ENCODE peak calls at places on chromosome 4, in four cellular contexts. One of them, this sample, is unnamed. For H3K9me3, the result is how much of the 10 kb centered on the place peaks cover.

GRCh38 chr4:95606739-95607138 is 58.0 kb upstream of the UNC5C start:
- DNase-seq in naive thymus-derived CD4-positive, alpha-beta T cell: no peak
- DNase-seq in psoas muscle: no peak
- DNase-seq in PC-3: no peak
- DNase-seq in this sample: no peak

GRCh38 chr4:183443609-183444148 is 757 bp upstream of the CDKN2AIP start:
- DNase-seq in PC-3: peak
- DNase-seq in naive thymus-derived CD4-positive, alpha-beta T cell: no peak
- DNase-seq in psoas muscle: no peak
- DNase-seq in this sample: no peak

GRCh38 chr4:100016191-100016590 is 66.1 kb upstream of the H2AZ1 start:
- DNase-seq in PC-3: peak
- DNase-seq in naive thymus-derived CD4-positive, alpha-beta T cell: no peak
- DNase-seq in psoas muscle: no peak
- DNase-seq in this sample: no peak

GRCh38 chr4:102642571-102643298 is 118.0 kb downstream of the MANBA start:
- DNase-seq in psoas muscle: no peak
- DNase-seq in PC-3: no peak
- DNase-seq in naive thymus-derived CD4-positive, alpha-beta T cell: no peak
- DNase-seq in this sample: no peak

GRCh38 chr4:133145241-133145640 is 3.9 kb upstream of the PCDH10 start:
- DNase-seq in psoas muscle: no peak
- DNase-seq in PC-3: no peak
- DNase-seq in naive thymus-derived CD4-positive, alpha-beta T cell: no peak
- DNase-seq in this sample: no peak

GRCh38 chr4:92215471-92215870 is 88.3 kb upstream of the GRID2 start:
- DNase-seq in naive thymus-derived CD4-positive, alpha-beta T cell: no peak
- DNase-seq in PC-3: no peak
- DNase-seq in psoas muscle: no peak
- DNase-seq in this sample: no peak

GRCh38 chr4:37726666-37727065 is 40.5 kb upstream of the RELL1 start:
- DNase-seq in psoas muscle: no peak
- DNase-seq in PC-3: no peak
- DNase-seq in naive thymus-derived CD4-positive, alpha-beta T cell: no peak
- DNase-seq in this sample: no peak

GRCh38 chr4:127997534-127998388 is 32.6 kb downstream of the ABHD18 start:
- DNase-seq in psoas muscle: no peak
- DNase-seq in naive thymus-derived CD4-positive, alpha-beta T cell: no peak
- DNase-seq in PC-3: peak
- DNase-seq in this sample: no peak

GRCh38 chr4:128859887-128860774 is 50.6 kb downstream of the JADE1 start:
- DNase-seq in psoas muscle: no peak
- DNase-seq in PC-3: no peak
- DNase-seq in naive thymus-derived CD4-positive, alpha-beta T cell: no peak
- DNase-seq in this sample: no peak

GRCh38 chr4:3409571-3410091 is 32.1 kb upstream of the HGFAC start:
- DNase-seq in PC-3: no peak
- DNase-seq in naive thymus-derived CD4-positive, alpha-beta T cell: no peak
- DNase-seq in psoas muscle: no peak
- DNase-seq in this sample: no peak

GRCh38 chr4:112832493-112832892 is 195.6 kb downstream of the LARP7 start:
- DNase-seq in naive thymus-derived CD4-positive, alpha-beta T cell: no peak
- DNase-seq in psoas muscle: no peak
- DNase-seq in PC-3: no peak
- DNase-seq in this sample: no peak
- H3K9me3 ChIP-seq in naive thymus-derived CD4-positive, alpha-beta T cell: under half
- H3K9me3 ChIP-seq in psoas muscle: under half
- H3K9me3 ChIP-seq in PC-3: under half
- H3K9me3 ChIP-seq in this sample: under half

GRCh38 chr4:105022811-105023667 is 123.6 kb upstream of the TET2 start:
- DNase-seq in PC-3: peak
- DNase-seq in naive thymus-derived CD4-positive, alpha-beta T cell: no peak
- DNase-seq in psoas muscle: no peak
- DNase-seq in this sample: no peak
- H3K9me3 ChIP-seq in PC-3: under half
- H3K9me3 ChIP-seq in naive thymus-derived CD4-positive, alpha-beta T cell: under half
- H3K9me3 ChIP-seq in psoas muscle: under half
- H3K9me3 ChIP-seq in this sample: under half

GRCh38 chr4:71830-72229 is 18.7 kb downstream of the ZNF595 start:
- DNase-seq in naive thymus-derived CD4-positive, alpha-beta T cell: no peak
- DNase-seq in psoas muscle: no peak
- DNase-seq in PC-3: peak
- DNase-seq in this sample: no peak
- H3K9me3 ChIP-seq in naive thymus-derived CD4-positive, alpha-beta T cell: half or more
- H3K9me3 ChIP-seq in psoas muscle: half or more
- H3K9me3 ChIP-seq in PC-3: under half
- H3K9me3 ChIP-seq in this sample: under half

GRCh38 chr4:185683896-185684295 is 128.1 kb downstream of the SORBS2 start:
- DNase-seq in psoas muscle: no peak
- DNase-seq in PC-3: no peak
- DNase-seq in naive thymus-derived CD4-positive, alpha-beta T cell: no peak
- DNase-seq in this sample: no peak
- H3K9me3 ChIP-seq in psoas muscle: under half
- H3K9me3 ChIP-seq in PC-3: under half
- H3K9me3 ChIP-seq in naive thymus-derived CD4-positive, alpha-beta T cell: under half
- H3K9me3 ChIP-seq in this sample: under half

DNA sequence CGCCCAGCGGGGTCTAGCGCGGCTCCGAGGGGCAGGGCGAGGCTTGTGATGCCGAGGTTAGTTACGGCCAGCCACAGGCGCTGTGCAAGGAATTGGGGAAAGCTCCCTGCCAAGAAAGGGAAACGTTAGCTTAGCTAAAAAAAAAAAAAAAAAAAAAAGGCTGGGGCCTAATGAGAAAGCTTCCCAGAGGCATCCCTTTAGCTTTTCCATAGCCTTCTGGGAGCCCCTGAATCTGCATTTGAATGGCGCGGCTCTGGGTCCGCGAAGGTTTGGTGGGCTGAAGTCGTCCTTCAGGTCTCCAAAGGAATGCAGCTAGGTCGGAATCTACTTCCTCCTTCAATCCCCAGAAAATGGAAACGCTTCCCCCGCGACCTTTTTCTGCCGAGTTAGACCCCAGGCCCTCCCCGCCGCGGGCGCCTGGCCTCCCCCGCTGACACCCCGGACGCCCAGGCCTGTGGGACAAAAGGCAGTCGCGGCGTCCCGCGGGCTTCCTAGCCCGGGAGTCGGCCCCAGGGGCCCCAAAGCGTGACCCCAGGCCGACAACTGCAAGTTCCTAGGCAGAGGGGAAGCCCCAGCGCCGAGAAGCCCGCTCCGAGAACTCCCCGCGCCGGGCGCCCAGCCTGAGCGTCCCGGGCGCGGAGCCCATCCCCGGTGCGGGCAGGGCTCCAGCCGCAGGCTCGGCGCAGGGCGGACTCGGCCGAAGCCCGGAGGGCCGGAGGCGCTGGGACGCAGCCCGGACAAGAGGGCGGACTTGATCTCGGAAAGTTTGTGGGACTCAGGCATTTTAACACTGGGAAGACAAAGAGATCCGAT is 598 bp upstream of the FAT1 start:
- DNase-seq in naive thymus-derived CD4-positive, alpha-beta T cell: no peak
- DNase-seq in psoas muscle: peak
- DNase-seq in PC-3: peak
- DNase-seq in this sample: no peak
- H3K9me3 ChIP-seq in naive thymus-derived CD4-positive, alpha-beta T cell: under half
- H3K9me3 ChIP-seq in psoas muscle: under half
- H3K9me3 ChIP-seq in PC-3: under half
- H3K9me3 ChIP-seq in this sample: under half

DNA sequence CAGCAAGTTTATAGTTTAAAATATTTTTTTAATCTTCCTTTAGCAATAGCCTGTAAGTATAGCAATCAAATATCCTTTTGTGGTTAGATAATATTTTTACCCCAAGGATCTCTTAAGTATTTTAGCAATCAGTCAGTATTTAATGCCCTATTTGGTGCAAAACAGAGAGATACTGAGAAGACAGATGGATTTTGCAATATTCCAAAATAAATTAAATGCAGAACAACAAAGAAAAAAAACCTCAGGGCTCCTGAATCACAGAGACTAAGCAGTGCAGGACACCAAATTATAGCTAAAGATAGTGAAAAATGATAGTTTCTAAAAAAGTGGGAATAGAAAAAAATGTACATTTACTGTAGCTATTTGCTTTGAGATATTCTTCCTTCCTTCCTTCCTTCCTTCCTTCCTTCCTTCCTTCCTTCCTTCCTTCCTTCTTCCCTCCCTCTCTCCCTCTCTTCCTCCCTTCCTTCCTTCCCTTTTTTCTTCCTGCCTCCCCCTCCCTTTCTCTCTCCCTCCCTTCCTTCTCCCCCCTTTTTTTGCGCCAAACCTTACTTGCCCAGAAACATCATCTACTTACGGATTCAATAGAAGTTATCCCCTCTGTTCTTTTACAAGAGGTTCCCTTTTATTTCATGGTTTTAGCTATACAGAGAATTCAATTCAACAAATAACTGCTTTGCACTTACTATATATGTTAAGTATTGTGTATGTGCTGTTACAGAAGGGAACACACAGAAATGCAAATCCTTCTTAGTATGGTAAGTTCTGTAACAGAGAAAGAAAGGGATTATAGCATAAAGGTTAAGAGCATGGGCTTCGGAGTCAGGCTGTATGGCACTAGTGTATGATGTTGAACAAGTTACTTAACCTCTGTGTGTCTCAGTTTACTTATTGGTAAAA is 219.0 kb downstream of the CPE start:
- DNase-seq in PC-3: no peak
- DNase-seq in psoas muscle: no peak
- DNase-seq in naive thymus-derived CD4-positive, alpha-beta T cell: no peak
- DNase-seq in this sample: no peak
- H3K9me3 ChIP-seq in PC-3: under half
- H3K9me3 ChIP-seq in psoas muscle: under half
- H3K9me3 ChIP-seq in naive thymus-derived CD4-positive, alpha-beta T cell: under half
- H3K9me3 ChIP-seq in this sample: under half

DNA sequence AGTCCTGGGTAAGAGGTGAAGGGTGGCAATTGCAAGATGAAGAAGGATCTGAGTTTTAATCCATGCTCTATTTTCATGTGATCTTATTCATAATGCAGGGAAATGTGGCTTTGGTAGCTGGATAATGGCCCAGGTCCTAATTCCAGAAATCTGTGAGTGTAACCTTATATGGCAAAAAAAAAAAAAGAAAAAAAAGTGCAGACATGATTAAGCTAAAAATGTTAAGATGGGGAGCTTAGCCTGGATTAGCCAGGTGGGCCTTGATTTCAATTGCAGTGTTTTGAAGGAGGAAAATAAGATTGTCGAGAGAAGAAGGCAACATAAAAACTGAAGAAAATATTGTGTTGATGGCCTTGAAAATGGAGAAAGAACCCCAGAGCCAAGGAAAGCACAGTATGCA is 867.7 kb upstream of the HS3ST1 start:
- DNase-seq in PC-3: no peak
- DNase-seq in psoas muscle: no peak
- DNase-seq in naive thymus-derived CD4-positive, alpha-beta T cell: no peak
- DNase-seq in this sample: no peak
- H3K9me3 ChIP-seq in PC-3: under half
- H3K9me3 ChIP-seq in psoas muscle: under half
- H3K9me3 ChIP-seq in naive thymus-derived CD4-positive, alpha-beta T cell: under half
- H3K9me3 ChIP-seq in this sample: under half